ENCODE peak calls at places on chromosomes 16 and 17, in nine cellular contexts. H, M, L, F, A, N, G, P and C are unnamed samples.

GRCh38 chr17:27466748-27467375 is 10.6 kb downstream of the KSR1 start:
- DNase-seq in L (no peak), G (no peak), F (no peak), M (no peak), A (no peak), H (peak; percentile 63), P (no peak), N (no peak), C (no peak)

GRCh38 chr17:76940738-76941350 is 72.6 kb downstream of the MGAT5B start:
- DNase-seq in H (no peak), M (no peak), G (no peak), L (no peak), F (no peak), P (no peak), N (no peak), A (peak; percentile 70), C (no peak)

GRCh38 chr16:23504453-23505179 is 5.7 kb downstream of the GGA2 start:
- DNase-seq in P (peak; percentile 11), G (peak; percentile 54), A (no peak), F (peak; percentile 20), N (peak; percentile 97), L (peak; percentile 85), H (peak; percentile 75), M (peak; percentile 71), C (peak; percentile 91)

GRCh38 chr16:5580320-5580719 is 482.7 kb upstream of the EEF2KMT start:
- DNase-seq in P (no peak), G (no peak), L (no peak), A (no peak), N (no peak), F (no peak), H (no peak), M (no peak), C (no peak)

GRCh38 chr16:25065899-25066298 is 45.6 kb upstream of the LCMT1 start:
- DNase-seq in M (no peak), P (no peak), N (no peak), A (no peak), H (no peak), G (no peak), F (no peak), L (no peak), C (no peak)

GRCh38 chr17:48025904-48026502 is 11.6 kb downstream of the COPZ2 start:
- DNase-seq in P (no peak), N (no peak), F (no peak), H (no peak), M (no peak), A (no peak), L (no peak), G (no peak), C (no peak)

GRCh38 chr17:77487677-77488530 is 347.1 kb downstream of the SEC14L1 start:
- DNase-seq in P (no peak), M (no peak), A (peak; percentile 5), G (no peak), L (no peak), F (no peak), H (peak; percentile 28), N (no peak), C (no peak)

GRCh38 chr16:66441586-66442375 is 14.7 kb downstream of the BEAN1 start:
- DNase-seq in M (no peak), G (no peak), H (no peak), F (no peak), P (no peak), N (peak; percentile 25), L (no peak), A (no peak), C (no peak)

GRCh38 chr16:86662740-86663139 is 84.4 kb downstream of the FOXL1 start:
- DNase-seq in P (no peak), G (no peak), M (no peak), N (no peak), A (no peak), F (no peak), H (no peak), L (no peak), C (no peak)

GRCh38 chr16:83989300-83989699 is 21.3 kb downstream of the NECAB2 start:
- DNase-seq in P (no peak), M (no peak), G (no peak), A (peak; percentile 62), N (no peak), F (no peak), H (no peak), L (no peak), C (no peak)

GRCh38 chr16:89363621-89364393 is 126.6 kb downstream of the ANKRD11 start:
- DNase-seq in G (no peak), L (no peak), A (no peak), F (no peak), P (no peak), H (no peak), N (peak; percentile 82), M (peak; percentile 62), C (peak; percentile 84)

GRCh38 chr17:4895676-4896331 is 3.5 kb upstream of the C17orf107 start:
- DNase-seq in G (no peak), A (no peak), F (no peak), P (no peak), L (no peak), H (no peak), M (no peak), N (no peak), C (no peak)

GRCh38 chr17:77528516-77529327 is 388.0 kb downstream of the SEC14L1 start:
- DNase-seq in P (no peak), M (no peak), F (no peak), A (peak; percentile 89), N (no peak), G (no peak), H (no peak), L (no peak), C (no peak)

GRCh38 chr16:28879841-28880588 is 1.7 kb downstream of the ATP2A1 start:
- DNase-seq in F (peak; percentile 88), A (peak; percentile 92), G (peak; percentile 29), P (peak; percentile 82), L (peak; percentile 51), N (peak; percentile 76), H (peak; percentile 88), M (peak; percentile 91), C (peak; percentile 75)

GRCh38 chr17:5419959-5420653 is at the start of gene RPAIN:
- DNase-seq in M (peak; percentile 88), L (no peak), N (peak; percentile 84), P (peak; percentile 75), G (no peak), F (peak; percentile 97), A (peak; percentile 82), H (peak; percentile 92), C (no peak)

GRCh38 chr17:13030459-13031305 is 12.9 kb upstream of the ELAC2 start:
- DNase-seq in P (no peak), A (peak; percentile 16), H (no peak), F (peak; percentile 52), M (peak; percentile 57), N (peak; percentile 47), L (no peak), G (peak; percentile 13), C (peak; percentile 49)